ENCODE peak calls at places on chromosome 17, in nine cellular contexts. C is activated CD4-positive, alpha-beta T cell treated with anti-CD3 and anti-CD28 coated beads for 36 hours; S is activated CD8-positive, alpha-beta T cell treated with anti-CD3 and anti-CD28 coated beads for 36 hours; Y is CD8-positive, alpha-beta T cell; R is effector memory CD8-positive, alpha-beta T cell; X is activated naive CD8-positive, alpha-beta T cell treated with anti-CD3 and anti-CD28 coated beads, Interleukin-2, amount 10 ng/mL, durations not matched to agents 7 days and 5 days; M is central memory CD8-positive, alpha-beta T cell; W is naive thymus-derived CD8-positive, alpha-beta T cell; Q is upper lobe of right lung. B is an unnamed sample.

GRCh38 chr17:76512366-76513305 is 11.4 kb upstream of the RHBDF2 start:
- ATAC-seq in W (no peak), M (no peak), Q (no peak), R (no peak), X (no peak), Y (no peak), C (no peak), S (no peak), B (no peak)

GRCh38 chr17:54795046-54795445 is 105.6 kb upstream of the TOM1L1 start:
- ATAC-seq in R (no peak), S (no peak), C (no peak), W (no peak), M (no peak), X (no peak), Y (no peak), Q (peak), B (no peak)

GRCh38 chr17:17824780-17825614 is 11.8 kb downstream of the SREBF1 start:
- ATAC-seq in X (no peak), Y (no peak), Q (peak), C (no peak), S (no peak), M (no peak), R (no peak), W (no peak), B (no peak)

GRCh38 chr17:78019367-78019975 is 61.0 kb downstream of the TNRC6C start:
- ATAC-seq in Y (peak), S (no peak), R (peak), Q (no peak), C (no peak), X (no peak), W (no peak), M (no peak), B (no peak)

GRCh38 chr17:18379246-18380146 is 1.9 kb downstream of the EVPLL start:
- ATAC-seq in R (no peak), W (no peak), Y (no peak), M (no peak), X (no peak), Q (no peak), C (no peak), S (no peak), B (no peak)

GRCh38 chr17:40605301-40605700 is 40.0 kb upstream of the CCR7 start:
- ATAC-seq in C (peak), M (peak), X (peak), W (peak), S (peak), Q (no peak), R (peak), Y (peak), B (peak)

GRCh38 chr17:1241904-1242303 is 28.3 kb upstream of the BHLHA9 start:
- ATAC-seq in S (no peak), Q (peak), C (no peak), R (no peak), M (no peak), Y (no peak), W (no peak), X (no peak), B (no peak)

GRCh38 chr17:77327566-77328463 is 187.0 kb downstream of the SEC14L1 start:
- ATAC-seq in Q (no peak), C (no peak), W (no peak), S (no peak), X (no peak), Y (no peak), M (no peak), R (no peak), B (no peak)

GRCh38 chr17:44077595-44077909 is 7.0 kb downstream of the G6PC3 start:
- ATAC-seq in Y (no peak), X (no peak), Q (peak), W (no peak), S (no peak), M (no peak), R (no peak), C (no peak), B (no peak)

GRCh38 chr17:44212507-44213402 is 6.7 kb downstream of the UBTF start:
- ATAC-seq in C (no peak), Y (no peak), W (no peak), X (no peak), S (no peak), R (no peak), M (no peak), Q (no peak), B (no peak)

B was measured in activated T-helper 17 cell treated with anti-CD3 and anti-CD28 coated beads, Interleukin-2, amount 50 U/mL, for 72 hours.